ENCODE peak calls at places on chromosomes 3 and 15, in seven cellular contexts. One of them, this sample, is unnamed.

GRCh38 chr15:28079313-28079969 is 19.7 kb downstream of the OCA2 start:
- DNase-seq in GM23338: no peak
- DNase-seq in tibial artery: no peak
- DNase-seq in endothelial cell: no peak
- DNase-seq in NB4: no peak
- DNase-seq in adrenal gland: no peak
- DNase-seq in fibroblast of lung: no peak
- DNase-seq in this sample: no peak

GRCh38 chr3:195245531-195245951 is 25.4 kb downstream of the XXYLT1 start:
- DNase-seq in GM23338: no peak
- DNase-seq in tibial artery: no peak
- DNase-seq in endothelial cell: no peak
- DNase-seq in NB4: no peak
- DNase-seq in adrenal gland: no peak
- DNase-seq in fibroblast of lung: no peak
- DNase-seq in this sample: no peak

GRCh38 chr3:196202516-196202970 is 8.7 kb downstream of the ZDHHC19 start:
- DNase-seq in GM23338: peak
- DNase-seq in tibial artery: peak
- DNase-seq in endothelial cell: no peak
- DNase-seq in NB4: no peak
- DNase-seq in adrenal gland: peak
- DNase-seq in fibroblast of lung: peak
- DNase-seq in this sample: peak

GRCh38 chr3:108736821-108737220 is 20.4 kb downstream of the RETNLB start:
- DNase-seq in GM23338: no peak
- DNase-seq in tibial artery: no peak
- DNase-seq in endothelial cell: no peak
- DNase-seq in NB4: no peak
- DNase-seq in adrenal gland: no peak
- DNase-seq in fibroblast of lung: no peak
- DNase-seq in this sample: no peak

GRCh38 chr3:141266797-141267555 is 35.4 kb downstream of the PXYLP1 start:
- DNase-seq in GM23338: no peak
- DNase-seq in tibial artery: no peak
- DNase-seq in endothelial cell: no peak
- DNase-seq in NB4: no peak
- DNase-seq in adrenal gland: no peak
- DNase-seq in fibroblast of lung: no peak
- DNase-seq in this sample: peak

GRCh38 chr15:38398134-38398533 is 55.8 kb upstream of the FAM98B start:
- DNase-seq in GM23338: no peak
- DNase-seq in tibial artery: peak
- DNase-seq in endothelial cell: no peak
- DNase-seq in NB4: no peak
- DNase-seq in adrenal gland: peak
- DNase-seq in fibroblast of lung: peak
- DNase-seq in this sample: no peak

GRCh38 chr3:157920804-157921203 is 185.4 kb downstream of the SHOX2 start:
- DNase-seq in GM23338: no peak
- DNase-seq in tibial artery: no peak
- DNase-seq in endothelial cell: no peak
- DNase-seq in NB4: no peak
- DNase-seq in adrenal gland: no peak
- DNase-seq in fibroblast of lung: no peak
- DNase-seq in this sample: no peak

GRCh38 chr15:35755237-35755802 is 209.4 kb upstream of the DPH6 start:
- DNase-seq in GM23338: no peak
- DNase-seq in tibial artery: no peak
- DNase-seq in endothelial cell: no peak
- DNase-seq in NB4: no peak
- DNase-seq in adrenal gland: no peak
- DNase-seq in fibroblast of lung: no peak
- DNase-seq in this sample: no peak

GRCh38 chr3:186239321-186239720 is 122.7 kb downstream of the DGKG start:
- DNase-seq in GM23338: peak
- DNase-seq in tibial artery: no peak
- DNase-seq in endothelial cell: peak
- DNase-seq in NB4: peak
- DNase-seq in adrenal gland: no peak
- DNase-seq in fibroblast of lung: peak
- DNase-seq in this sample: no peak

GRCh38 chr3:2923390-2923789 is 186.8 kb downstream of the IL5RA start:
- DNase-seq in GM23338: peak
- DNase-seq in tibial artery: no peak
- DNase-seq in endothelial cell: no peak
- DNase-seq in NB4: peak
- DNase-seq in adrenal gland: no peak
- DNase-seq in fibroblast of lung: no peak
- DNase-seq in this sample: no peak

GRCh38 chr15:57746752-57747151 is 40.2 kb downstream of the POLR2M start:
- DNase-seq in GM23338: no peak
- DNase-seq in tibial artery: no peak
- DNase-seq in endothelial cell: no peak
- DNase-seq in NB4: no peak
- DNase-seq in adrenal gland: no peak
- DNase-seq in fibroblast of lung: no peak
- DNase-seq in this sample: no peak

GRCh38 chr15:57751177-57751800 is 44.8 kb downstream of the POLR2M start:
- DNase-seq in GM23338: peak
- DNase-seq in tibial artery: no peak
- DNase-seq in endothelial cell: peak
- DNase-seq in NB4: peak
- DNase-seq in adrenal gland: no peak
- DNase-seq in fibroblast of lung: peak
- DNase-seq in this sample: peak

GRCh38 chr15:57747206-57747605 is 40.7 kb downstream of the POLR2M start:
- DNase-seq in GM23338: peak
- DNase-seq in tibial artery: peak
- DNase-seq in endothelial cell: no peak
- DNase-seq in NB4: peak
- DNase-seq in adrenal gland: no peak
- DNase-seq in fibroblast of lung: no peak
- DNase-seq in this sample: peak

GRCh38 chr15:57752840-57753239 is 46.3 kb downstream of the POLR2M start:
- DNase-seq in GM23338: no peak
- DNase-seq in tibial artery: no peak
- DNase-seq in endothelial cell: no peak
- DNase-seq in NB4: no peak
- DNase-seq in adrenal gland: no peak
- DNase-seq in fibroblast of lung: no peak
- DNase-seq in this sample: no peak

DNA sequence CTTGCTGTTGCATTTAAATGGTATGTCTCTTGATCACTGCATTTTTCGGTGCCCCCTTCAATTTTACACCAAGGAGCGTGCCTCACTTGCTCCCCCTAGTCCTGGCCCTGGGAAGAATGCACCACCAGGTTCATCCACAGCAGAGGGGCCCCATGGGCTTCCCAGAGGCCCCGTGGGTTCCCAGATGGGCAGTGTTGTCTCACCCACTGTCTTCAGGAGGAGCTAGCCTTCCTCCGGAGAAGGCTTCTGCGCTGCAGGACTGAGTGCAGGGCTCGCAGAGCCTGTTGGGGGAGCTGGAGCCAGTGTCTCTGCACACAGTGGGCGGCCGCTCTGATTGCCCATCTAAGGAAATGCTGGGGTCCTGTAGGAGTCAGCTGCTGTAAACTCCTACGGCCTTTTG is 45.9 kb downstream of the POLR2M start:
- DNase-seq in GM23338: peak
- DNase-seq in tibial artery: no peak
- DNase-seq in endothelial cell: no peak
- DNase-seq in NB4: no peak
- DNase-seq in adrenal gland: no peak
- DNase-seq in fibroblast of lung: peak
- DNase-seq in this sample: no peak
- TF ChIP-seq CTCF in GM23338: peak
- TF ChIP-seq CTCF in tibial artery: no peak
- TF ChIP-seq CTCF in endothelial cell: no peak
- TF ChIP-seq CTCF in NB4: peak
- TF ChIP-seq CTCF in adrenal gland: no peak
- TF ChIP-seq CTCF in fibroblast of lung: peak
- TF ChIP-seq CTCF in this sample: no peak

GRCh38 chr3:181564222-181564621 is 147.5 kb upstream of the SOX2 start:
- DNase-seq in GM23338: no peak
- DNase-seq in tibial artery: no peak
- DNase-seq in endothelial cell: no peak
- DNase-seq in NB4: no peak
- DNase-seq in adrenal gland: no peak
- DNase-seq in fibroblast of lung: no peak
- DNase-seq in this sample: no peak
- TF ChIP-seq CTCF in GM23338: no peak
- TF ChIP-seq CTCF in tibial artery: no peak
- TF ChIP-seq CTCF in endothelial cell: no peak
- TF ChIP-seq CTCF in NB4: no peak
- TF ChIP-seq CTCF in adrenal gland: no peak
- TF ChIP-seq CTCF in fibroblast of lung: no peak
- TF ChIP-seq CTCF in this sample: no peak

DNA sequence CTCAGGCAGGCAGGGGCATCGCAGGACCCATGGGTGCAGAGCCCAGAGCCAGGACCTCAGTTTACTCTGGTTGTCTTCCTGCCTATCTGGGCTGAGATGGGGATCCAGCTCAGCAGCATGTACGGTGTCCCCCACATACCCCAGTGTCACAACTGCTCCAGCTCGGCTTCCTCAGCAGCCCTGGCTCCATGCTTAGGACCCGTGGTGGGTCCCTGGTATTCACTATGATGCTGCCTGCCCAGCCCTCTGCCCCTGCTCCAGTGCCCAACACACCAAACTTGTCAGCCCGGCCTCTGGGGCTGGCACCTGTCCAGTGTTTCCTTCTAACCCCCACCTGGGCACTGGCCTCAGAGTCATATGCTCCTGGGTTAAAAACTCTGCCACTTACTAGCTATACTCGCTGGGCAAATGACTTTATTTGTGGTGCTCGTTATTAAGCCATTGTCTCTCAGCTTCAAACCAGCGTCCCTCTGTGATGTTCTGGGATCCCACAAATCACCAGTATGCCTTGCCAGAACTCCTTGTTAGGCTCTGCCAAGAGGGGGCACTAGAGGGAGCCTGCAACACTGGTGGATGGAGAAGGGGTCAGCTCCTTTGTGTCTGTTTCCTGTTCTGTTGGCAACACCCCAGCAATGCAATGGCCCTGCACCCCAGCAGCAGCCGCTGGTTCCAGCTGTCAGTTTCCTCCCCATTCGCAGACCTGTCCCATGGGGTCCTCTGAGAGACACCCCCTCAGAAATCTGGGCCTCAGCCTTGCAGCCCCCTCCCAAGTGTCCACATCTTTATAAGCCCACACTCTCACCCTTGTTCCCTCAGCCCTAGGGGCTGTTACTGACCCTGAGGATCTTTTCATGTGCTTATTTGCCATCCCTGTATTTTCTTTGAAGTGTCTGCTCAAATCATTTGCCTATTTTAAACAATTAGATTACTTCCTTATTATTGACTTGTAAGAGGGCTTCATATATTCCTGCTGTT is 24.1 kb upstream of the MRPS22 start:
- DNase-seq in GM23338: peak
- DNase-seq in tibial artery: no peak
- DNase-seq in endothelial cell: peak
- DNase-seq in NB4: peak
- DNase-seq in adrenal gland: no peak
- DNase-seq in fibroblast of lung: peak
- DNase-seq in this sample: no peak
- TF ChIP-seq CTCF in GM23338: peak
- TF ChIP-seq CTCF in tibial artery: no peak
- TF ChIP-seq CTCF in endothelial cell: peak
- TF ChIP-seq CTCF in NB4: peak
- TF ChIP-seq CTCF in adrenal gland: no peak
- TF ChIP-seq CTCF in fibroblast of lung: peak
- TF ChIP-seq CTCF in this sample: no peak

GRCh38 chr15:98904466-98905048 is 103.0 kb downstream of the PGPEP1L start:
- DNase-seq in GM23338: peak
- DNase-seq in tibial artery: no peak
- DNase-seq in endothelial cell: peak
- DNase-seq in NB4: peak
- DNase-seq in adrenal gland: peak
- DNase-seq in fibroblast of lung: peak
- DNase-seq in this sample: peak
- TF ChIP-seq CTCF in GM23338: peak
- TF ChIP-seq CTCF in tibial artery: no peak
- TF ChIP-seq CTCF in endothelial cell: peak
- TF ChIP-seq CTCF in NB4: peak
- TF ChIP-seq CTCF in adrenal gland: peak
- TF ChIP-seq CTCF in fibroblast of lung: peak
- TF ChIP-seq CTCF in this sample: peak

DNA sequence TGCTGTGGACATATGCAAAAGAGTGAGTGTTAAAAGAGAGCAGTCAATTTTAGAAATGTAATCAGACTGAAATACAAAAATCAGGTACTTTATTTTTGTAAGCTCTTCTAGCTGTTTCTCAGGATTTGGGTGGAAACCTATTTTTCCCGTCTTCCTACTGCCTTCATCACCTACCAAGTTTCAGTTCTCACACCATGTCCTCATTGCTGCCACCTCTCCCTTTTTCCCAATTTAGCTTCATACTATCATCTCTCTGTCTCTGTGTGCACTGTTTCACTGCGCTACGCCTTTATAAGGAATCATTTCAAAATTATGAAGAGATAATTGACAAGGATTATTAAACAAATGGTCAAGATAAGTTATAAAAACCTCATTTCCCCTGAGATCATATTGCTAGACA is 7.7 kb downstream of the SRP14 start:
- DNase-seq in GM23338: no peak
- DNase-seq in tibial artery: no peak
- DNase-seq in endothelial cell: no peak
- DNase-seq in NB4: no peak
- DNase-seq in adrenal gland: no peak
- DNase-seq in fibroblast of lung: no peak
- DNase-seq in this sample: no peak
- TF ChIP-seq CTCF in GM23338: no peak
- TF ChIP-seq CTCF in tibial artery: no peak
- TF ChIP-seq CTCF in endothelial cell: no peak
- TF ChIP-seq CTCF in NB4: no peak
- TF ChIP-seq CTCF in adrenal gland: no peak
- TF ChIP-seq CTCF in fibroblast of lung: no peak
- TF ChIP-seq CTCF in this sample: no peak